ENCODE peak calls at places on chromosomes 13 and 19, in eight cellular contexts. J, R, Y, X, Q, F, A and H are unnamed samples.
A peak's percentile ranks its signal among the peaks of the same experiment; 100 is the strongest.

GRCh38 chr19:38683393-38684077 is 36.1 kb downstream of the ACTN4 start:
- DNase-seq in J (no peak), R (peak; percentile 97), Y (peak; percentile 92), X (peak; percentile 96), Q (peak; percentile 98), F (no peak), A (peak; percentile 89), H (peak; percentile 92)

GRCh38 chr19:15623711-15624318 is 8.8 kb downstream of the CYP4F8 start:
- DNase-seq in J (no peak), R (no peak), Y (no peak), X (no peak), Q (no peak), F (no peak), A (no peak), H (no peak)

GRCh38 chr13:30133554-30133912 is 173.8 kb downstream of the KATNAL1 start:
- DNase-seq in J (no peak), R (no peak), Y (peak; percentile 70), X (no peak), Q (no peak), F (no peak), A (no peak), H (peak; percentile 79)

GRCh38 chr13:47680752-47681151 is 320.3 kb downstream of the SUCLA2 start:
- DNase-seq in J (no peak), R (no peak), Y (no peak), X (no peak), Q (no peak), F (no peak), A (no peak), H (no peak)

GRCh38 chr19:33476151-33476707 is 45.4 kb downstream of the PEPD start:
- DNase-seq in J (peak; percentile 28), R (no peak), Y (peak; percentile 28), X (no peak), Q (no peak), F (no peak), A (no peak), H (no peak)

GRCh38 chr19:48618278-48618915 is 581 bp downstream of the RPL18 start:
- DNase-seq in J (no peak), R (no peak), Y (no peak), X (no peak), Q (no peak), F (no peak), A (no peak), H (peak; percentile 37)

GRCh38 chr19:40398417-40399056 is 8.6 kb upstream of the HIPK4 start:
- DNase-seq in J (no peak), R (peak; percentile 82), Y (peak; percentile 79), X (no peak), Q (no peak), F (no peak), A (no peak), H (peak; percentile 78)

GRCh38 chr13:35460061-35460460 is 16.4 kb downstream of the MAB21L1 start:
- DNase-seq in J (no peak), R (no peak), Y (no peak), X (no peak), Q (no peak), F (no peak), A (no peak), H (no peak)

GRCh38 chr19:38941979-38942378 is 11.2 kb downstream of the MRPS12 start:
- DNase-seq in J (no peak), R (no peak), Y (no peak), X (no peak), Q (no peak), F (no peak), A (peak; percentile 2), H (no peak)

GRCh38 chr13:36154567-36155231 is 23.5 kb upstream of the DCLK1 start:
- DNase-seq in J (no peak), R (no peak), Y (peak; percentile 46), X (no peak), Q (no peak), F (no peak), A (no peak), H (no peak)

GRCh38 chr19:35229601-35230000 is 1.1 kb upstream of the FAM187B start:
- DNase-seq in J (peak; percentile 44), R (no peak), Y (no peak), X (no peak), Q (no peak), F (no peak), A (no peak), H (no peak)

GRCh38 chr13:84192125-84192524 is 309.9 kb upstream of the SLITRK1 start:
- DNase-seq in J (no peak), R (no peak), Y (no peak), X (no peak), Q (no peak), F (no peak), A (no peak), H (no peak)

GRCh38 chr19:55898911-55899310 is 33.2 kb downstream of the NLRP13 start:
- DNase-seq in J (no peak), R (no peak), Y (no peak), X (no peak), Q (no peak), F (no peak), A (no peak), H (no peak)

GRCh38 chr19:55907286-55907685 is 24.9 kb downstream of the NLRP13 start:
- DNase-seq in J (no peak), R (no peak), Y (no peak), X (no peak), Q (no peak), F (no peak), A (no peak), H (no peak)

GRCh38 chr19:55902080-55902751 is 29.9 kb downstream of the NLRP13 start:
- DNase-seq in J (no peak), R (no peak), Y (no peak), X (no peak), Q (no peak), F (no peak), A (no peak), H (no peak)

GRCh38 chr19:55901369-55902079 is 30.6 kb downstream of the NLRP13 start:
- DNase-seq in J (no peak), R (no peak), Y (no peak), X (no peak), Q (no peak), F (no peak), A (no peak), H (no peak)
- TF ChIP-seq CTCF in J (no peak), R (no peak), Y (no peak), X (no peak), Q (no peak), F (no peak), A (no peak), H (no peak)

GRCh38 chr19:9148687-9149086 is 8.5 kb downstream of the ZNF317 start:
- DNase-seq in J (no peak), R (no peak), Y (no peak), X (no peak), Q (no peak), F (no peak), A (no peak), H (no peak)
- H3K9me3 ChIP-seq in J (peaks cover 41% of the 10 kb centered on the region), R (peaks cover 63% of the 10 kb centered on the region), Y (peaks cover 26% of the 10 kb centered on the region), X (peaks cover 53% of the 10 kb centered on the region), Q (peaks cover 12% of the 10 kb centered on the region), F (no peaks in the 10 kb centered on the region), A (peaks cover 5% of the 10 kb centered on the region), H (peaks cover 7% of the 10 kb centered on the region)

DNA sequence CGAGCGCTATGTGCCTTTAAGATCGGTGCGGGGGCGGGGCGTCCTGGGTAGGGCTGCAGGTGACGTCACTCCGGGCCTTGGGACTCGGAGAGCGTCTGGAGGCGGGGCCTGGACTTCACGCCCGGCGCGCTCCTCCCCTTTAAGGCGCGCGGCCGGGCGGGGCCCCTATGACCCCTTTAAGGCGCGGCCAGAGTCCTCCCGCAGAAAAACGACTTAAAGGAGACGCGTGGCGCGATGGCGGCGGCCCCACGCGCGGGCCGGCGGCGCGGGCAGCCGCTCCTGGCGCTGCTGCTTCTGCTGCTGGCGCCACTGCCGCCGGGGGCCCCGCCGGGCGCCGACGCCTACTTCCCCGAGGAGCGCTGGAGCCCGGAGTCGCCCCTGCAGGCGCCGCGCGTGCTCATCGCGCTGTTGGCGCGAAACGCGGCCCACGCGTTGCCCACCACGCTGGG is at the start of gene COLGALT1:
- DNase-seq in J (peak; percentile 99), R (peak; percentile 98), Y (peak; percentile 99), X (peak; percentile 89), Q (peak; percentile 99), F (peak; percentile 100), A (peak; percentile 99), H (peak; percentile 99)
- TF ChIP-seq CTCF in J (no peak), R (no peak), Y (no peak), X (no peak), Q (no peak), F (no peak), A (no peak), H (no peak)

DNA sequence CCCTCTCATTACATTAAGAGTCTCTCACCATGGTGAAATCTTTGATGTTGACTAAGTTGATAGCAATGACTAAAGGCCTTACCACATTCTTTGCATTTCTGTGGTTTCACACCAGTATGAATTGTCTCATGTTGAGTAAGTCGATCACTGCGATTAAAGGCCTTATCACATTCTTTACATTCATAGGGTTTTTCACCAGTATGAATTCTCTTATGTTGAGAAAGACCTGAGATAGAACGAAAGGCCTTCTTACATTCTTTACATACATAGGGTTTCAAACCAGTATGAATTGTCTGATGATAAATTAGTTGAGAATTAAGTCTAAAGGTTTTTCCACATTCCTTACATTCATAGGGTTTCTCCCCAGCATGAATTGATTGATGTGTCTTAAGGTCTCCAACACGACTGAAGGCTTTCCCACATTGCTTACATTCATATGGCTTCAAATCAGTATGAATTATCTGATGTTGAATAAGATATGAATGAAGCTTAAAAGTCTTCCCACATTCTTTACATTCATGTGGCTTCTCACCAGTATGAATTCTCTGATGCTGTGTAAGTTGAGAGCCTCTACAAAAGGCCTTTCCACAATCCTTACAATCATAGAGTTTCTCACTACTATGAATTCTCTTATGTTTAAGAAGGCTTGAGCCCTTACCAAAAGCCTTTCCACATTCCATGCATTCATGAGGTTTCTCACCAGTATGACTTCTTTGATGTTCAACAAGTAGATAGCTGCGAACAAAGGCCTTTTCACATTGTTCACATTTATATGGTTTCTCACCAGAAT is 45.6 kb downstream of the ZNF283 start:
- DNase-seq in J (no peak), R (no peak), Y (no peak), X (no peak), Q (no peak), F (no peak), A (no peak), H (no peak)
- H3K9me3 ChIP-seq in J (peaks cover 50% of the 10 kb centered on the region), R (peaks cover 51% of the 10 kb centered on the region), Y (peaks cover 91% of the 10 kb centered on the region), X (peaks cover 83% of the 10 kb centered on the region), Q (peaks cover 26% of the 10 kb centered on the region), F (peaks cover 15% of the 10 kb centered on the region), A (peaks cover 66% of the 10 kb centered on the region), H (peaks cover 15% of the 10 kb centered on the region)

DNA sequence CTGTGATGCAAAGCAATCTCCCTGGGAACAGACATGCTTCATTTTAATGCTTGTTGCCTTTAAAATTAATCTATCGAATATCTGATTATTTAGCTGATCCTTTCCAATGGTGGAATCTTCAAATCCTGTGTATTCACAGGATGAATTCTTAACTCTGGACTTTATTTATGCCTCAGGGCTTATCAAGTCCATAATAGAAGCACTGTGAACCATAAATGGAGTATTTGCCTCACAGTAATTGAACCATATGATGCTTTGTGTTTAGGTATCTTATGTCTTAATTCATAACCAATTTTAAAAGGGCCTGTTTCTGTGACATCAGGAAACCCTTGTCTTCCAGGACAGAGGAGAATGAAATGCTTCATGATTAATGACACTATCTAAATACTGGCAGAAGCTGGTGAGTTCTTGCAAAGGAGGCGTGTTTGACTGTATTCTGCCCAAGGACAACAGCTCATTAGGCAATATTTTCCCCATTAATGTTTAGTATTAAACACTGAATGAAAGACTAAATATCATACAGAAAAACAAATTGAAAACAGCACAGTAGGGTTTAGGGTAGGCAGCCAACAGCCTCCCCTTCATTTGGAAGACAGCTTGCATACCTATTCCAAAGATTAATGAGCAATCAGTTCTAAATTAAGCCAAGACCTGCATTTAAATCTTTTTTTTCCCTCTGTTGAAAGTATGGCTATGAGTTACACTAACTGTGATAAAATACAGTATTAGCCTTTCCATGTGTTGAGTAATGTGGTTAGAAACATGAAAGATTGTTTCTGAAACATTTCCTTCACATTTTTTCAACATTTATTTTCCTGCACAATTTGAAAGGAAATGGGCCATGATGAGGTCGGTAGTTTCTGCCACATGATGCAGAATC is 709.4 kb downstream of the PCDH9 start:
- DNase-seq in J (no peak), R (no peak), Y (no peak), X (no peak), Q (no peak), F (no peak), A (no peak), H (no peak)
- TF ChIP-seq CTCF in J (no peak), R (no peak), Y (no peak), X (no peak), Q (no peak), F (no peak), A (no peak), H (no peak)